ENCODE peak calls at places on chromosomes 2 and 18, in eight cellular contexts. T is GM12878, U is IMR-90, G is ovary, V is heart left ventricle, X is vagina, N is body of pancreas, P is Peyer's patch. S is an unnamed sample.

GRCh38 chr18:77061946-77062517 is 70.6 kb downstream of the MBP start:
- DNase-seq in T (no peak), U (no peak), G (no peak), V (no peak), X (no peak), N (no peak), P (no peak), S (peak)

GRCh38 chr18:41326311-41326710 is 628.7 kb upstream of the PIK3C3 start:
- DNase-seq in T (no peak), U (peak), G (no peak), V (no peak), X (no peak), N (no peak), P (no peak), S (no peak)

GRCh38 chr2:191006297-191006696 is 7.7 kb downstream of the STAT1 start:
- DNase-seq in T (no peak), U (no peak), G (no peak), V (no peak), X (no peak), N (no peak), P (no peak), S (no peak)

GRCh38 chr2:148996805-148997204 is 41.7 kb upstream of the LYPD6B start:
- DNase-seq in T (no peak), U (no peak), G (no peak), V (no peak), X (no peak), N (no peak), P (no peak), S (no peak)

GRCh38 chr2:129915303-129915840 is 64.1 kb upstream of the RAB6C start:
- DNase-seq in T (no peak), U (no peak), G (no peak), V (no peak), X (peak), N (no peak), P (no peak), S (peak)

GRCh38 chr2:160791884-160792283 is 298.3 kb upstream of the RBMS1 start:
- DNase-seq in T (no peak), U (no peak), G (no peak), V (no peak), X (no peak), N (no peak), P (no peak), S (no peak)

GRCh38 chr2:147483911-147484310 is 360.9 kb upstream of the ACVR2A start:
- DNase-seq in T (no peak), U (no peak), G (no peak), V (no peak), X (no peak), N (no peak), P (no peak), S (no peak)

GRCh38 chr2:62221141-62221540 is 25.2 kb downstream of the B3GNT2 start:
- DNase-seq in T (no peak), U (peak), G (no peak), V (no peak), X (no peak), N (peak), P (no peak), S (no peak)

GRCh38 chr2:51997571-51997970 is 965.6 kb upstream of the NRXN1 start:
- DNase-seq in T (no peak), U (no peak), G (no peak), V (no peak), X (no peak), N (no peak), P (no peak), S (no peak)

GRCh38 chr2:99677814-99678213 is 188.0 kb upstream of the REV1 start:
- DNase-seq in T (no peak), U (no peak), G (no peak), V (no peak), X (no peak), N (no peak), P (no peak), S (no peak)

GRCh38 chr2:230227216-230227615 is 1.7 kb downstream of the SP140 start:
- DNase-seq in T (no peak), U (no peak), G (no peak), V (no peak), X (no peak), N (no peak), P (no peak), S (no peak)

GRCh38 chr2:106038598-106039375 is 155.3 kb downstream of the UXS1 start:
- DNase-seq in T (no peak), U (no peak), G (no peak), V (no peak), X (no peak), N (no peak), P (no peak), S (no peak)

GRCh38 chr2:42028571-42029148 is 19.2 kb upstream of the PKDCC start:
- DNase-seq in T (peak), U (no peak), G (peak), V (peak), X (no peak), N (no peak), P (no peak), S (no peak)

GRCh38 chr2:105598853-105599252 is 145.9 kb upstream of the NCK2 start:
- DNase-seq in T (no peak), U (no peak), G (no peak), V (no peak), X (no peak), N (no peak), P (no peak), S (no peak)

GRCh38 chr2:27655155-27655951 is 8.1 kb downstream of the SUPT7L start:
- DNase-seq in T (no peak), U (peak), G (no peak), V (no peak), X (no peak), N (no peak), P (no peak), S (no peak)

GRCh38 chr18:70284976-70285610 is 3.8 kb upstream of the SOCS6 start:
- DNase-seq in T (no peak), U (no peak), G (no peak), V (no peak), X (no peak), N (no peak), P (no peak), S (no peak)

GRCh38 chr2:119294671-119295070 is 71.0 kb downstream of the STEAP3 start:
- DNase-seq in T (no peak), U (no peak), G (no peak), V (no peak), X (no peak), N (no peak), P (no peak), S (no peak)

GRCh38 chr2:45595724-45596435 is 15.2 kb downstream of the SRBD1 start:
- DNase-seq in T (no peak), U (peak), G (no peak), V (peak), X (no peak), N (peak), P (no peak), S (peak)

GRCh38 chr2:172813314-172813888 is 77.8 kb downstream of the RAPGEF4 start:
- DNase-seq in T (no peak), U (peak), G (no peak), V (no peak), X (no peak), N (peak), P (no peak), S (no peak)

GRCh38 chr18:48734460-48734859 is 195.6 kb downstream of the CTIF start:
- DNase-seq in T (no peak), U (no peak), G (no peak), V (no peak), X (no peak), N (no peak), P (no peak), S (no peak)

GRCh38 chr2:29159125-29159524 is 43.9 kb downstream of the CLIP4 start:
- DNase-seq in T (no peak), U (no peak), G (no peak), V (no peak), X (no peak), N (no peak), P (no peak), S (no peak)

GRCh38 chr2:4174796-4175195 is 471.4 kb downstream of the DCDC2C start:
- DNase-seq in T (no peak), U (no peak), G (no peak), V (no peak), X (no peak), N (no peak), P (no peak), S (no peak)

GRCh38 chr2:176188218-176188968 is at the start of gene HOXD1:
- DNase-seq in T (no peak), U (no peak), G (peak), V (no peak), X (no peak), N (peak), P (peak), S (peak)

GRCh38 chr2:106068415-106068814 is 125.7 kb downstream of the UXS1 start:
- DNase-seq in T (no peak), U (no peak), G (no peak), V (no peak), X (no peak), N (no peak), P (no peak), S (no peak)

GRCh38 chr2:138766464-138766863 is 13.7 kb downstream of the NXPH2 start:
- DNase-seq in T (no peak), U (no peak), G (no peak), V (no peak), X (no peak), N (no peak), P (no peak), S (no peak)

DNA sequence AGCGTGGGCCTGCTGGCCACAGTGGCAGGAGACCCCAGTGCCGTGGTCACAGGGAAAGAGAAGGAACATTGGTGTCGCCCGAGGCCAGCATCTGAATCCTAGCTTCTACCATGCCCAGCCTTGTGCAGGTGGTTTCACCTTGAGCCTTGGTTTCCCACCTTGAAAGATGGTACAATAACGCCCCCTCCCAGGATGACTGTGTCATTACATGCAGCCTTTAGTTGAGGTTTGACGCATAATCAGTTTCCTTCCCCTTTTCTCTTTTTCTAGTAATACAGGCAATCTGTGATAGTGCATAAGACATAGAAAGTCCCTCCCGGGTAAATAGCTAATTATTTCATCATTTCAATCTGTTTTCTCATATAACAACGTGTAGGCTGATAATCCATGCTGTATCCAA is 29.9 kb upstream of the ZNF407 start:
- DNase-seq in T (no peak), U (no peak), G (no peak), V (no peak), X (no peak), N (no peak), P (no peak), S (no peak)
- TF ChIP-seq CTCF in T (no peak), U (no peak), G (no peak), V (no peak), X (no peak), N (no peak), P (peak), S (no peak)

GRCh38 chr2:196337618-196337953 is 166.2 kb upstream of the STK17B start:
- DNase-seq in T (no peak), U (no peak), G (no peak), V (no peak), X (no peak), N (no peak), P (no peak), S (no peak)
- TF ChIP-seq POLR2A in T (no peak), U (no peak), G (no peak), V (no peak), X (no peak), N (no peak), P (no peak), S (no peak)

GRCh38 chr2:216373896-216374295 is 1.6 kb upstream of the MARCHF4 start:
- DNase-seq in T (no peak), U (peak), G (no peak), V (no peak), X (no peak), N (no peak), P (no peak), S (no peak)

GRCh38 chr2:216372761-216373291 is 543 bp upstream of the MARCHF4 start:
- DNase-seq in T (no peak), U (peak), G (no peak), V (no peak), X (no peak), N (no peak), P (no peak), S (no peak)

GRCh38 chr2:216371756-216372702 is at the start of gene MARCHF4:
- DNase-seq in T (no peak), U (peak), G (peak), V (peak), X (no peak), N (peak), P (peak), S (peak)

GRCh38 chr2:216369821-216370220 is 2.5 kb downstream of the MARCHF4 start:
- DNase-seq in T (no peak), U (no peak), G (no peak), V (no peak), X (no peak), N (no peak), P (no peak), S (no peak)

GRCh38 chr2:216370961-216371633 is 1.2 kb downstream of the MARCHF4 start:
- DNase-seq in T (no peak), U (no peak), G (no peak), V (no peak), X (no peak), N (no peak), P (no peak), S (no peak)
- H3K4me3 ChIP-seq in T (no peak), U (peak), G (no peak), V (no peak), X (no peak), N (no peak), P (no peak), S (no peak)

GRCh38 chr2:5387421-5387820 is 304.8 kb upstream of the SOX11 start:
- DNase-seq in T (no peak), U (no peak), G (no peak), V (no peak), X (no peak), N (no peak), P (no peak), S (no peak)
- TF ChIP-seq CTCF in T (no peak), U (no peak), G (no peak), V (no peak), X (no peak), N (no peak), P (no peak), S (no peak)

DNA sequence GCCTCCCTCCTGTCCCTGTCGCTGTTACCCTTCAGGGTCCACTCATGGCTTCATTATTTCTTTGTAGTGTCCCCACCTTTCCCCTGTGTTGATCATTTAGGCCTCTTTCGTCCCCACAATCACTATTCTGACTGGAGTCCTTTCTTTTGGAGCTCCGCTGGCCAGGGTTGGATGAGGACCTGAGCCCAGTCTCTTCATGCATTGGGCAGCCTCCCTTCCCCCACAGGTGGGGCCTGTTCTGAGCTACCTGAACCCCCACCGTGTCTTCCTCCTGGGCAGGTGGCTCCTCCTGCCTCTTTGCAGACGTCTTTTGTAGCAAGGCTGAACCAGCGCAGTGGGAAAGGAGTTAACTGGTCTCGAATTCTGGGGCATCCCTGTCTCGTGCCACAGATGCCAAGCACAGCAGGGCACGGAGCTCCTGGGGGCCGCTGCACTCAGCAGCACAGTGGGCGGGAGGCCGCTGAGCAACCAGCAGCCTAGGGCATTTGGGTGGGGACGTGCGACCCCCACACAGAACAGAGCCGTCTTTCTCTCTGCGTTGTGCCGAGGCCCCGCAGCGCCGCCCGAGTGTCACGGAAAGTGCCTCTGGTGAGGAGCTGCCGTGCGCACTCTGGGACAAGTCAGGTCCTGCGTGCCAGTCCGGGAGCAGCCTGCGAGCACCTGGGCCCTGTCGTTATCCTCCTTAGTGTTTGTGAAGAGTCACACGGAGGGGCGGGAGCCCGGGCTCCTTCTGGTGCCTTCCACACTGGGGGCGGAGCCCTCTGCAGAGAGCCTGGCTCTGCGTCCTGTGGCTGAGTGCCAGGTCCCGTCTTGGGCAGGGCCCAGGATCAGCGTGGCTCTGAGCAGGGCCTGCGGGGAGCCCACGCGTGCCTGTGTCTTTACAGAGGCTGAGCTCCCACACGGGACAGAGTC is 130.1 kb downstream of the NFATC1 start:
- DNase-seq in T (no peak), U (no peak), G (peak), V (peak), X (no peak), N (no peak), P (peak), S (peak)
- TF ChIP-seq POLR2A in T (no peak), U (no peak), G (no peak), V (no peak), X (no peak), N (no peak), P (no peak), S (no peak)